ENCODE peak calls at places on chromosomes 3 and 15, in six cellular contexts. F is posterior cingulate gyrus, O is DND-41, Q is non-pigmented ciliary epithelial cell, U is stomach, N is mesothelial cell of epicardium. J is an unnamed sample.

GRCh38 chr3:185473290-185473815 is 25.5 kb downstream of the TMEM41A start:
- DNase-seq in F (peak; percentile 42), O (no peak), Q (peak; percentile 24), U (no peak), N (no peak), J (no peak)

GRCh38 chr15:64430000-64430735 is 30.2 kb upstream of the ZNF609 start:
- DNase-seq in F (no peak), O (peak; percentile 77), Q (peak; percentile 79), U (no peak), N (no peak), J (peak; percentile 98)

GRCh38 chr3:143098032-143098764 is 21.4 kb upstream of the CHST2 start:
- DNase-seq in F (no peak), O (no peak), Q (no peak), U (no peak), N (no peak), J (no peak)

GRCh38 chr15:81303241-81304225 is 20.4 kb downstream of the STARD5 start:
- DNase-seq in F (no peak), O (no peak), Q (no peak), U (no peak), N (no peak), J (no peak)

GRCh38 chr15:60970246-60971170 is 258.6 kb downstream of the RORA start:
- DNase-seq in F (no peak), O (no peak), Q (no peak), U (no peak), N (no peak), J (no peak)

GRCh38 chr3:129001817-129002572 is 891 bp downstream of the EFCC1 start:
- DNase-seq in F (no peak), O (no peak), Q (no peak), U (no peak), N (no peak), J (no peak)

GRCh38 chr3:152146461-152146860 is 122.3 kb upstream of the MBNL1 start:
- DNase-seq in F (no peak), O (no peak), Q (no peak), U (no peak), N (no peak), J (no peak)

GRCh38 chr3:127691494-127691893 is 18.7 kb downstream of the ABTB1 start:
- DNase-seq in F (no peak), O (no peak), Q (no peak), U (no peak), N (no peak), J (no peak)

GRCh38 chr15:43552261-43552660 is 34.9 kb downstream of the MAP1A start:
- DNase-seq in F (no peak), O (no peak), Q (no peak), U (no peak), N (no peak), J (no peak)

GRCh38 chr3:150877303-150877702 is 27.9 kb downstream of the MINDY4B start:
- DNase-seq in F (no peak), O (no peak), Q (no peak), U (no peak), N (no peak), J (no peak)

GRCh38 chr3:31027914-31028313 is 133.5 kb upstream of the GADL1 start:
- DNase-seq in F (no peak), O (no peak), Q (no peak), U (no peak), N (no peak), J (no peak)

GRCh38 chr15:93929375-93930094 is 301.8 kb upstream of the MCTP2 start:
- DNase-seq in F (no peak), O (no peak), Q (peak; percentile 24), U (no peak), N (no peak), J (peak; percentile 98)

GRCh38 chr3:172904817-172905479 is 154.4 kb downstream of the ECT2 start:
- DNase-seq in F (no peak), O (no peak), Q (no peak), U (no peak), N (no peak), J (peak; percentile 65)

GRCh38 chr15:90037961-90038633 is 37.0 kb downstream of the ZNF710 start:
- DNase-seq in F (no peak), O (no peak), Q (no peak), U (no peak), N (no peak), J (peak; percentile 50)

GRCh38 chr15:26179906-26180305 is 316.8 kb upstream of the ATP10A start:
- DNase-seq in F (no peak), O (no peak), Q (no peak), U (no peak), N (no peak), J (no peak)

GRCh38 chr15:31275331-31276262 is 51.0 kb upstream of the KLF13 start:
- DNase-seq in F (no peak), O (no peak), Q (no peak), U (peak; percentile 25), N (peak; percentile 35), J (no peak)

GRCh38 chr15:27704939-27705514 is 394.1 kb downstream of the OCA2 start:
- DNase-seq in F (peak; percentile 36), O (no peak), Q (no peak), U (no peak), N (no peak), J (no peak)

GRCh38 chr15:65086680-65087111 is 10.2 kb downstream of the KBTBD13 start:
- DNase-seq in F (no peak), O (peak; percentile 29), Q (no peak), U (no peak), N (no peak), J (no peak)

GRCh38 chr3:46882377-46883015 is 5.0 kb downstream of the PTH1R start:
- DNase-seq in F (no peak), O (no peak), Q (no peak), U (no peak), N (peak; percentile 58), J (no peak)

GRCh38 chr3:139121513-139122220 is 77.0 kb upstream of the PRR23C start:
- DNase-seq in F (no peak), O (no peak), Q (no peak), U (no peak), N (no peak), J (peak; percentile 68)

GRCh38 chr15:48945386-48945785 is 18.3 kb downstream of the SHC4 start:
- DNase-seq in F (no peak), O (no peak), Q (no peak), U (no peak), N (no peak), J (peak; percentile 91)

GRCh38 chr3:44396200-44397171 is 57.9 kb downstream of the TCAIM start:
- DNase-seq in F (no peak), O (no peak), Q (no peak), U (no peak), N (no peak), J (no peak)

GRCh38 chr15:78565951-78566774 is 843 bp downstream of the CHRNA5 start:
- DNase-seq in F (no peak), O (no peak), Q (no peak), U (no peak), N (peak; percentile 44), J (peak; percentile 14)

GRCh38 chr3:51710631-51711351 is 3.9 kb downstream of the GRM2 start:
- DNase-seq in F (peak; percentile 32), O (peak; percentile 19), Q (no peak), U (peak; percentile 16), N (no peak), J (no peak)

GRCh38 chr3:174776636-174777035 is 82.5 kb upstream of the NAALADL2 start:
- DNase-seq in F (no peak), O (no peak), Q (no peak), U (no peak), N (no peak), J (peak; percentile 8)

GRCh38 chr15:71115567-71116351 is 488 bp downstream of the THSD4 start:
- DNase-seq in F (no peak), O (no peak), Q (no peak), U (peak; percentile 66), N (peak; percentile 60), J (peak; percentile 68)

GRCh38 chr3:50203113-50203852 is 1.8 kb upstream of the SLC38A3 start:
- DNase-seq in F (no peak), O (no peak), Q (no peak), U (no peak), N (no peak), J (no peak)

GRCh38 chr3:99901200-99901926 is 83.7 kb downstream of the CMSS1 start:
- DNase-seq in F (no peak), O (no peak), Q (peak; percentile 74), U (no peak), N (no peak), J (peak; percentile 84)

GRCh38 chr15:88651293-88651692 is 12.5 kb downstream of the ISG20 start:
- DNase-seq in F (no peak), O (no peak), Q (no peak), U (no peak), N (peak; percentile 21), J (no peak)

GRCh38 chr3:142418926-142419592 is 28.8 kb downstream of the XRN1 start:
- DNase-seq in F (no peak), O (no peak), Q (no peak), U (no peak), N (no peak), J (no peak)

GRCh38 chr3:85939026-85939616 is 980.3 kb downstream of the CADM2 start:
- DNase-seq in F (no peak), O (no peak), Q (no peak), U (no peak), N (no peak), J (no peak)

GRCh38 chr15:61403884-61404283 is 174.8 kb upstream of the RORA start:
- DNase-seq in F (no peak), O (no peak), Q (no peak), U (no peak), N (no peak), J (no peak)

GRCh38 chr3:111484666-111485065 is 57.3 kb upstream of the CD96 start:
- DNase-seq in F (no peak), O (no peak), Q (peak; percentile 18), U (no peak), N (no peak), J (peak; percentile 98)

GRCh38 chr3:63477494-63478129 is 174.9 kb upstream of the SNTN start:
- DNase-seq in F (no peak), O (no peak), Q (no peak), U (no peak), N (no peak), J (no peak)

GRCh38 chr15:74345051-74345450 is 22.4 kb downstream of the CYP11A1 start:
- DNase-seq in F (no peak), O (no peak), Q (no peak), U (no peak), N (no peak), J (no peak)

GRCh38 chr3:133894334-133895207 is 1.1 kb downstream of the RAB6B start:
- DNase-seq in F (no peak), O (no peak), Q (no peak), U (no peak), N (no peak), J (no peak)